ENCODE peak calls at places on chromosomes 5 and 9, in nine cellular contexts. P, W, B, V, A, C, O, T and F are unnamed samples.

GRCh38 chr9:5592904-5593303 is 36.0 kb upstream of the RIC1 start:
- DNase-seq in P (no peak), O (no peak), T (no peak), B (no peak), A (no peak), V (no peak), W (no peak), C (no peak), F (no peak)

GRCh38 chr5:88976914-88977313 is 93.9 kb upstream of the MEF2C start:
- DNase-seq in A (no peak), T (no peak), C (no peak), V (no peak), O (no peak), B (no peak), W (no peak), P (no peak), F (no peak)

GRCh38 chr5:81750308-81751008 is 439 bp downstream of the SSBP2 start:
- DNase-seq in T (peak), W (no peak), B (peak), A (no peak), O (peak), P (peak), C (no peak), V (peak), F (no peak)

GRCh38 chr9:33455952-33456351 is 8.6 kb upstream of the AQP3 start:
- DNase-seq in A (no peak), V (no peak), T (no peak), C (no peak), P (no peak), B (no peak), W (no peak), O (no peak), F (no peak)

GRCh38 chr9:92724528-92725265 is 39.9 kb downstream of the BICD2 start:
- DNase-seq in T (no peak), O (no peak), B (no peak), W (peak), P (no peak), C (no peak), V (no peak), A (peak), F (no peak)

GRCh38 chr9:128262687-128263086 is 13.1 kb downstream of the GOLGA2 start:
- DNase-seq in O (no peak), W (no peak), C (no peak), P (no peak), B (no peak), V (no peak), A (no peak), T (no peak), F (no peak)

GRCh38 chr5:135887881-135888614 is 7.6 kb downstream of the IL9 start:
- DNase-seq in O (no peak), W (no peak), P (no peak), T (no peak), C (peak), B (peak), V (peak), A (no peak), F (no peak)

GRCh38 chr9:130237763-130238524 is 27.6 kb upstream of the HMCN2 start:
- DNase-seq in C (no peak), W (no peak), P (no peak), A (peak), O (no peak), T (no peak), B (no peak), V (no peak), F (peak)

GRCh38 chr5:181223729-181224389 is 778 bp downstream of the TRIM41 start:
- DNase-seq in B (no peak), A (no peak), C (peak), P (no peak), O (no peak), T (peak), V (peak), W (no peak), F (peak)

GRCh38 chr9:135586601-135587109 is 25.1 kb downstream of the PAEP start:
- DNase-seq in T (no peak), V (no peak), A (no peak), B (no peak), O (no peak), W (no peak), P (no peak), C (no peak), F (no peak)

GRCh38 chr5:180639743-180640300 is 9.6 kb downstream of the FLT4 start:
- DNase-seq in V (no peak), O (no peak), W (no peak), P (no peak), C (no peak), T (no peak), A (no peak), B (no peak), F (no peak)

GRCh38 chr5:67404261-67405100 is 207.9 kb upstream of the CD180 start:
- DNase-seq in T (no peak), V (peak), P (no peak), C (peak), B (peak), W (no peak), A (no peak), O (no peak), F (peak)

GRCh38 chr9:14258840-14259239 is 55.1 kb downstream of the NFIB start:
- DNase-seq in O (no peak), B (no peak), V (no peak), C (peak), T (no peak), P (no peak), A (no peak), W (no peak), F (no peak)

GRCh38 chr5:96297290-96297689 is 135.8 kb downstream of the PCSK1 start:
- DNase-seq in A (no peak), C (peak), T (no peak), V (peak), O (no peak), B (no peak), W (no peak), P (no peak), F (no peak)

GRCh38 chr5:165630211-165630866 is 2124.9 kb downstream of the MAT2B start:
- DNase-seq in C (peak), T (no peak), W (no peak), A (no peak), B (peak), V (peak), O (peak), P (no peak), F (peak)

GRCh38 chr5:111670826-111671492 is 86.0 kb downstream of the NREP start:
- DNase-seq in V (peak), C (no peak), W (no peak), B (no peak), T (no peak), O (no peak), P (no peak), A (no peak), F (peak)

GRCh38 chr5:148864113-148864841 is 37.9 kb downstream of the ADRB2 start:
- DNase-seq in T (no peak), V (no peak), A (no peak), O (no peak), W (no peak), C (no peak), P (no peak), B (no peak), F (no peak)

GRCh38 chr9:129995409-129996160 is 47.4 kb downstream of the FNBP1 start:
- DNase-seq in B (no peak), A (no peak), W (no peak), T (no peak), V (no peak), C (peak), P (no peak), O (no peak), F (no peak)

GRCh38 chr5:89028579-89029272 is 145.7 kb upstream of the MEF2C start:
- DNase-seq in B (no peak), O (no peak), C (peak), A (no peak), P (no peak), V (peak), W (no peak), T (no peak), F (no peak)

GRCh38 chr5:107472620-107473064 is 198.1 kb downstream of the EFNA5 start:
- DNase-seq in B (no peak), P (no peak), A (no peak), W (no peak), C (no peak), V (no peak), O (no peak), T (no peak), F (no peak)

GRCh38 chr9:13716620-13717019 is 437.1 kb upstream of the MPDZ start:
- DNase-seq in O (no peak), C (peak), W (no peak), A (no peak), T (no peak), P (no peak), V (peak), B (no peak), F (no peak)

GRCh38 chr5:74894351-74894750 is 28.2 kb upstream of the FAM169A start:
- DNase-seq in V (no peak), T (no peak), P (no peak), B (no peak), W (no peak), A (no peak), C (no peak), O (no peak), F (no peak)

GRCh38 chr9:127722055-127722454 is 6.2 kb downstream of the TTC16 start:
- DNase-seq in B (no peak), W (no peak), P (no peak), A (no peak), V (no peak), C (no peak), T (no peak), O (no peak), F (no peak)

GRCh38 chr5:73826761-73827450 is 200.9 kb downstream of the ARHGEF28 start:
- DNase-seq in V (peak), T (no peak), O (no peak), P (no peak), W (no peak), C (peak), B (peak), A (no peak), F (peak)

GRCh38 chr5:68915079-68915478 is 178.7 kb upstream of the SLC30A5 start:
- DNase-seq in V (no peak), W (no peak), T (no peak), P (no peak), A (no peak), C (no peak), B (no peak), O (no peak), F (no peak)

GRCh38 chr5:36521838-36522745 is 84.3 kb upstream of the SLC1A3 start:
- DNase-seq in B (no peak), T (no peak), C (peak), O (no peak), A (no peak), V (peak), W (no peak), P (no peak), F (no peak)

GRCh38 chr5:150147580-150148407 is 7.9 kb downstream of the PDGFRB start:
- DNase-seq in C (no peak), P (no peak), V (no peak), W (no peak), B (no peak), T (no peak), A (no peak), O (no peak), F (no peak)

GRCh38 chr5:39605966-39606591 is 181.3 kb upstream of the DAB2 start:
- DNase-seq in O (no peak), T (no peak), W (no peak), V (peak), C (peak), B (peak), P (no peak), A (no peak), F (peak)

GRCh38 chr9:93501406-93501805 is 48.0 kb upstream of the FAM120AOS start:
- DNase-seq in W (no peak), P (no peak), T (no peak), V (peak), O (no peak), B (no peak), C (peak), A (no peak), F (no peak)

GRCh38 chr9:136851941-136852663 is at the start of gene MAMDC4:
- DNase-seq in C (no peak), P (no peak), T (no peak), O (no peak), W (no peak), B (no peak), A (no peak), V (no peak), F (no peak)

GRCh38 chr5:96288845-96289185 is 144.2 kb downstream of the PCSK1 start:
- DNase-seq in A (no peak), V (no peak), C (peak), P (no peak), T (no peak), O (no peak), B (no peak), W (no peak), F (no peak)

GRCh38 chr9:89562186-89562814 is 42.5 kb upstream of the GADD45G start:
- DNase-seq in V (peak), A (no peak), T (no peak), P (no peak), B (no peak), W (no peak), O (no peak), C (peak), F (peak)

GRCh38 chr9:126682928-126683697 is 69.4 kb downstream of the LMX1B start:
- DNase-seq in B (no peak), T (no peak), P (no peak), O (no peak), C (no peak), V (no peak), W (no peak), A (no peak), F (no peak)

GRCh38 chr5:164809831-164810230 is 1304.4 kb downstream of the MAT2B start:
- DNase-seq in A (no peak), T (no peak), B (no peak), C (peak), W (no peak), P (no peak), O (no peak), V (peak), F (peak)

GRCh38 chr5:174453690-174454089 is 270.7 kb upstream of the MSX2 start:
- DNase-seq in O (no peak), P (no peak), T (no peak), W (no peak), B (no peak), A (no peak), V (no peak), C (no peak), F (no peak)

GRCh38 chr5:171848487-171848886 is 62.9 kb downstream of the SMIM23 start:
- DNase-seq in P (no peak), V (peak), C (no peak), A (no peak), T (no peak), W (no peak), B (no peak), O (no peak), F (no peak)

GRCh38 chr5:126562823-126563222 is 32.2 kb downstream of the ALDH7A1 start:
- DNase-seq in B (no peak), V (no peak), O (no peak), W (no peak), C (no peak), A (no peak), P (no peak), T (no peak), F (no peak)

GRCh38 chr9:79592736-79593493 is 21.1 kb downstream of the TLE4 start:
- DNase-seq in P (no peak), T (no peak), C (no peak), V (no peak), B (no peak), W (no peak), A (no peak), O (no peak), F (no peak)